ENCODE peak calls at places on chromosomes 6 and 20, in four cellular contexts. I is dorsolateral prefrontal cortex, D is heart left ventricle, U is A549. A is an unnamed sample.

GRCh38 chr20:15658295-15658694 is 915.0 kb downstream of the KIF16B start:
- DNase-seq in I (no peak), D (no peak), U (no peak), A (no peak)

GRCh38 chr6:80449756-80450155 is 343.3 kb downstream of the BCKDHB start:
- DNase-seq in I (no peak), D (no peak), U (no peak), A (no peak)

GRCh38 chr6:163355471-163355991 is 59.0 kb upstream of the QKI start:
- DNase-seq in I (peak), D (peak), U (no peak), A (peak)

GRCh38 chr6:127129281-127129680 is 10.8 kb downstream of the RSPO3 start:
- DNase-seq in I (no peak), D (no peak), U (no peak), A (no peak)

GRCh38 chr6:73680289-73680688 is 15.7 kb upstream of the CD109 start:
- DNase-seq in I (no peak), D (no peak), U (no peak), A (no peak)

GRCh38 chr6:25175216-25175615 is 104.0 kb upstream of the CARMIL1 start:
- DNase-seq in I (no peak), D (no peak), U (peak), A (no peak)

GRCh38 chr6:30819287-30819917 is 64.9 kb upstream of the DDR1 start:
- DNase-seq in I (no peak), D (no peak), U (no peak), A (no peak)

GRCh38 chr6:33789550-33789895 is 593 bp upstream of the LEMD2 start:
- DNase-seq in I (no peak), D (no peak), U (no peak), A (no peak)

GRCh38 chr20:63627129-63627699 is 313 bp upstream of the GMEB2 start:
- DNase-seq in I (peak), D (peak), U (peak), A (peak)

GRCh38 chr6:36676142-36677058 is 2.1 kb upstream of the CDKN1A start:
- DNase-seq in I (no peak), D (no peak), U (no peak), A (no peak)
- H3K4me3 ChIP-seq in I (no peak), D (no peak), U (no peak), A (no peak)

GRCh38 chr6:23081701-23082100 is 512.3 kb downstream of the HDGFL1 start:
- DNase-seq in I (no peak), D (no peak), U (peak), A (no peak)
- TF ChIP-seq CTCF in I (no peak), D (no peak), U (no peak), A (no peak)

GRCh38 chr6:142857609-142858195 is 87.3 kb downstream of the HIVEP2 start:
- DNase-seq in I (no peak), D (no peak), U (no peak), A (no peak)
- H3K27ac ChIP-seq in I (peak), D (no peak), U (no peak), A (no peak)

GRCh38 chr6:167295495-167296292 is 4.6 kb downstream of the UNC93A start:
- DNase-seq in I (no peak), D (no peak), U (no peak), A (no peak)

GRCh38 chr6:167299641-167300308 is 8.7 kb downstream of the UNC93A start:
- DNase-seq in I (no peak), D (no peak), U (no peak), A (no peak)

GRCh38 chr6:167296293-167296690 is 5.2 kb downstream of the UNC93A start:
- DNase-seq in I (no peak), D (no peak), U (no peak), A (no peak)

GRCh38 chr6:167296902-167297301 is 5.8 kb downstream of the UNC93A start:
- DNase-seq in I (no peak), D (no peak), U (no peak), A (no peak)

GRCh38 chr6:167298166-167298565 is 7.1 kb downstream of the UNC93A start:
- DNase-seq in I (no peak), D (no peak), U (no peak), A (no peak)
- H3K4me3 ChIP-seq in I (no peak), D (no peak), U (no peak), A (no peak)

GRCh38 chr6:35804996-35805736 is at the start of gene LHFPL5:
- DNase-seq in I (no peak), D (peak), U (no peak), A (peak)
- TF ChIP-seq CTCF in I (no peak), D (no peak), U (no peak), A (no peak)

DNA sequence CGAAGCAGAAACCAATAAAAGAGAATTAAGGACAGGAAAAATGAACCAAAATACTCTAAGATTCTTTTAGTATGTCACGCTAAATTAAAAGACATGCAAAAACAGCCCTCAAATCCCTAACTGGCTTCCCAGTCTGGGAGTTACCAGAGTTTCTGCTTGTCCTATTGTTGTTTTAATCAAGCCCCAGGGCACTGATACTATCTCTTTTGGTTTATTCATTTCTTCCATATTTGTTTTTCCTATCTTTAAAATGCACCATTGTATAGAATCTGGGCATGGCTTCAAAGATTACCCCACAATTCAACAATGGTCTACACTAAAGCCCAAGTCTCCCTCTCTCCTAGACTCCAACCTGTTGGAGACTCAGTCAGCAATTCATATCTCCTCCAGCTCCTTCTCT is 169.1 kb downstream of the MYLK4 start:
- DNase-seq in I (no peak), D (no peak), U (no peak), A (no peak)
- H3K27ac ChIP-seq in I (no peak), D (no peak), U (no peak), A (no peak)

GRCh38 chr20:46119547-46119946 is 1.4 kb downstream of the CD40 start:
- DNase-seq in I (no peak), D (no peak), U (no peak), A (no peak)

GRCh38 chr20:46117704-46118467 is at the start of gene CD40:
- DNase-seq in I (no peak), D (peak), U (peak), A (peak)

GRCh38 chr20:46119028-46119546 is 973 bp downstream of the CD40 start:
- DNase-seq in I (no peak), D (no peak), U (no peak), A (no peak)

GRCh38 chr20:46120136-46120535 is 2.0 kb downstream of the CD40 start:
- DNase-seq in I (no peak), D (no peak), U (no peak), A (no peak)

GRCh38 chr20:46118481-46119020 is 437 bp downstream of the CD40 start:
- DNase-seq in I (no peak), D (peak), U (no peak), A (peak)
- H3K4me3 ChIP-seq in I (peak), D (peak), U (peak), A (peak)

GRCh38 chr6:157267109-157267611 is 56.2 kb downstream of the TMEM242 start:
- DNase-seq in I (no peak), D (no peak), U (no peak), A (no peak)
- TF ChIP-seq CTCF in I (no peak), D (no peak), U (no peak), A (no peak)

GRCh38 chr6:128888444-128889175 is 5.7 kb downstream of the LAMA2 start:
- DNase-seq in I (no peak), D (no peak), U (no peak), A (no peak)
- H3K27ac ChIP-seq in I (no peak), D (peak), U (no peak), A (peak)